ENCODE peak calls at places on chromosomes 4 and X, in four cellular contexts. P is K562, L is WTC11, B is GM12878. Q is an unnamed sample.

GRCh38 chrX:12580548-12580947 is 210.7 kb upstream of the PRPS2 start:
- DNase-seq in P (no peak), B (no peak), L (no peak), Q (peak; percentile 0)

GRCh38 chrX:136802515-136802914 is 21.8 kb upstream of the ARHGEF6 start:
- DNase-seq in L (no peak), B (no peak), P (no peak), Q (no peak)

GRCh38 chr4:111631157-111631999 is 513.9 kb upstream of the FAM241A start:
- DNase-seq in L (no peak), B (no peak), P (no peak), Q (no peak)

GRCh38 chrX:112512509-112512908 is 167.2 kb downstream of the LHFPL1 start:
- DNase-seq in P (no peak), L (peak; percentile 16), B (no peak), Q (no peak)

GRCh38 chr4:151356510-151356909 is 31.1 kb upstream of the SH3D19 start:
- DNase-seq in B (no peak), L (no peak), P (no peak), Q (no peak)

GRCh38 chr4:76028242-76028859 is 5.1 kb upstream of the CXCL10 start:
- DNase-seq in B (no peak), L (no peak), P (no peak), Q (no peak)

GRCh38 chr4:57064811-57065711 is 45.1 kb downstream of the IGFBP7 start:
- DNase-seq in B (no peak), P (no peak), L (no peak), Q (no peak)

GRCh38 chr4:151226004-151226932 is 50.7 kb upstream of the PRSS48 start:
- DNase-seq in B (no peak), L (no peak), P (no peak), Q (no peak)

GRCh38 chr4:52744588-52744987 is 6.6 kb downstream of the ERVMER34-1 start:
- DNase-seq in P (no peak), L (no peak), B (no peak), Q (no peak)

GRCh38 chrX:23035493-23035892 is 35.7 kb downstream of the DDX53 start:
- DNase-seq in P (no peak), B (no peak), L (peak; percentile 10), Q (no peak)

GRCh38 chrX:136200466-136200865 is 50.7 kb downstream of the MAP7D3 start:
- DNase-seq in L (no peak), B (no peak), P (peak; percentile 47), Q (no peak)

GRCh38 chr4:145488310-145488709 is 6.7 kb downstream of the SMAD1 start:
- DNase-seq in P (no peak), L (no peak), B (no peak), Q (no peak)

GRCh38 chrX:49838374-49838773 is 9.3 kb downstream of the PAGE4 start:
- DNase-seq in P (peak; percentile 9), L (peak; percentile 24), B (no peak), Q (peak; percentile 37)

GRCh38 chr4:106985830-106986229 is 50.3 kb downstream of the DKK2 start:
- DNase-seq in B (no peak), L (no peak), P (no peak), Q (no peak)

GRCh38 chr4:142365386-142365785 is 480.7 kb downstream of the INPP4B start:
- DNase-seq in L (no peak), P (no peak), B (no peak), Q (no peak)

GRCh38 chr4:115514675-115515074 is 401.3 kb upstream of the NDST4 start:
- DNase-seq in L (no peak), P (no peak), B (no peak), Q (no peak)

GRCh38 chr4:38055566-38055965 is 95.4 kb downstream of the PTTG2 start:
- DNase-seq in P (no peak), L (peak; percentile 30), B (no peak), Q (no peak)

GRCh38 chr4:165928601-165929000 is 55.6 kb downstream of the TLL1 start:
- DNase-seq in L (no peak), B (no peak), P (no peak), Q (no peak)

DNA sequence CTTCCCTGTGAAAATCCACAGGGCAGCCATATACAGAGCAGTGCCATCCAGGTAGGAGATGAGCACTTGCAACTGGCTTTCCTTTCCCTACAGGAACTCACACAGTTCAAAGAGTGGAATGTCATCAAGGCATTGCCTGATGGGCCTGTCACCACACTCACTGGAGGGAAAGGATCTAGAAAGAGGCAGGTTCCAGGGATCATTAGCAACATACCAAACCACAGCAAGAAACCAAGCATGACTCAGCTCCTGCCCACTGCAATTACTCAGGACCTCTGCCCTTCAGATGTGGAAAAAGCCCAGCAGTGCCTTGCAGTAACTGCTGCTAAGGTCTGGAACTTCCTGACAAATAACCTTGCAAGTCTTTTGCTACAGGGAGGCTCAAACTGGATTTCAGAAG is 101.2 kb downstream of the ZNF674 start:
- DNase-seq in P (no peak), B (no peak), L (no peak), Q (peak; percentile 40)
- TF ChIP-seq NR2C2 in P (no peak), B (no peak), L (no peak), Q (no peak)

GRCh38 chr4:99690472-99690871 is 32.8 kb upstream of the C4orf54 start:
- DNase-seq in L (no peak), B (no peak), P (no peak), Q (no peak)

GRCh38 chr4:99685234-99685633 is 27.6 kb upstream of the C4orf54 start:
- DNase-seq in L (no peak), P (no peak), B (no peak), Q (no peak)

GRCh38 chr4:99687120-99687519 is 29.5 kb upstream of the C4orf54 start:
- DNase-seq in B (no peak), P (no peak), L (no peak), Q (no peak)

GRCh38 chr4:99693164-99693563 is 35.5 kb upstream of the C4orf54 start:
- DNase-seq in P (no peak), L (no peak), B (no peak), Q (no peak)

GRCh38 chr4:99690990-99691389 is 33.4 kb upstream of the C4orf54 start:
- DNase-seq in P (no peak), L (no peak), B (no peak), Q (no peak)
- TF ChIP-seq MAX in P (no peak), L (no peak), B (no peak), Q (no peak)

DNA sequence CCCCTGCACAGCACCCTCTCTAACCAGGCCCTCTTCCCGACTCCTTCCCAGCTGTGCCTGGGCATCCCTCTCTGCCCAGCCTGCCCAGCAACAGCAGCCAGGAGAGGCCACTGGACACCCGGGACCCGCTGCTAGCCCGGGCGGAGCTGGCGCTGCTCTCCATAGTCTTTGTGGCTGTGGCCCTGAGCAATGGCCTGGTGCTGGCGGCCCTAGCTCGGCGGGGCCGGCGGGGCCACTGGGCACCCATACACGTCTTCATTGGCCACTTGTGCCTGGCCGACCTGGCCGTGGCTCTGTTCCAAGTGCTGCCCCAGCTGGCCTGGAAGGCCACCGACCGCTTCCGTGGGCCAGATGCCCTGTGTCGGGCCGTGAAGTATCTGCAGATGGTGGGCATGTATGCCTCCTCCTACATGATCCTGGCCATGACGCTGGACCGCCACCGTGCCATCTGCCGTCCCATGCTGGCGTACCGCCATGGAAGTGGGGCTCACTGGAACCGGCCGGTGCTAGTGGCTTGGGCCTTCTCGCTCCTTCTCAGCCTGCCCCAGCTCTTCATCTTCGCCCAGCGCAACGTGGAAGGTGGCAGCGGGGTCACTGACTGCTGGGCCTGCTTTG is 1.1 kb downstream of the AVPR2 start:
- DNase-seq in B (no peak), P (no peak), L (no peak), Q (no peak)
- TF ChIP-seq NR2C2 in B (no peak), P (no peak), L (no peak), Q (no peak)

GRCh38 chr4:101885574-101885973 is 95.0 kb downstream of the BANK1 start:
- DNase-seq in B (no peak), P (no peak), L (no peak), Q (peak; percentile 87)
- TF ChIP-seq MAX in B (no peak), P (no peak), L (no peak), Q (peak; percentile 51)

GRCh38 chrX:149867488-149867887 is 13.5 kb upstream of the MAGEA8 start:
- DNase-seq in B (no peak), L (no peak), P (no peak), Q (no peak)

GRCh38 chrX:149870840-149871239 is 10.1 kb upstream of the MAGEA8 start:
- DNase-seq in P (no peak), L (no peak), B (no peak), Q (no peak)

GRCh38 chrX:149877157-149877556 is 3.8 kb upstream of the MAGEA8 start:
- DNase-seq in P (no peak), L (no peak), B (no peak), Q (no peak)

GRCh38 chrX:149871433-149871832 is 9.6 kb upstream of the MAGEA8 start:
- DNase-seq in L (no peak), B (no peak), P (no peak), Q (no peak)

GRCh38 chrX:149871940-149872339 is 9.0 kb upstream of the MAGEA8 start:
- DNase-seq in B (peak; percentile 13), L (peak; percentile 62), P (peak; percentile 53), Q (peak; percentile 10)
- TF ChIP-seq NR2C2 in B (no peak), L (no peak), P (no peak), Q (no peak)

GRCh38 chrX:109049903-109050302 is 313.5 kb upstream of the IRS4 start:
- DNase-seq in P (no peak), L (peak; percentile 14), B (no peak), Q (no peak)

DNA sequence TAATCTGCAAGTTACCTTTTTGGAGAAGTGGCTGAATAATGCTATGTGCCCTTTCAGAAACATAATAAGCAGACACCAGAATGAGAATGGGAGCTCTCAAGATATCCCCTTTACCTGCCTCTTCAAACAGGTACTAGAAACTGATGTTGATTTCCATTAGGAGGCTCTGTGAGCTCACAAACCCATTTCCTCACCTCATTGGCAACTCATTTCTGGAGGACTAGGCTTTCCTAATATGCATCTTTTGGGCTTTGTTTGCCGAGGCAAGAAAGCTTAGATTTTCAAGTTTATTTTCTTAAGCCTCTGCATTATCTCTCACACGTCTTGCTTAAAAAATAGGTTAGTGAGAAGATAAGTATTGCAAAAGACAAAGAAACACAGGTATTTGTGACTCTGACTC is 313.1 kb upstream of the IRS4 start:
- DNase-seq in L (no peak), P (no peak), B (no peak), Q (no peak)
- TF ChIP-seq MAX in L (no peak), P (no peak), B (no peak), Q (no peak)

DNA sequence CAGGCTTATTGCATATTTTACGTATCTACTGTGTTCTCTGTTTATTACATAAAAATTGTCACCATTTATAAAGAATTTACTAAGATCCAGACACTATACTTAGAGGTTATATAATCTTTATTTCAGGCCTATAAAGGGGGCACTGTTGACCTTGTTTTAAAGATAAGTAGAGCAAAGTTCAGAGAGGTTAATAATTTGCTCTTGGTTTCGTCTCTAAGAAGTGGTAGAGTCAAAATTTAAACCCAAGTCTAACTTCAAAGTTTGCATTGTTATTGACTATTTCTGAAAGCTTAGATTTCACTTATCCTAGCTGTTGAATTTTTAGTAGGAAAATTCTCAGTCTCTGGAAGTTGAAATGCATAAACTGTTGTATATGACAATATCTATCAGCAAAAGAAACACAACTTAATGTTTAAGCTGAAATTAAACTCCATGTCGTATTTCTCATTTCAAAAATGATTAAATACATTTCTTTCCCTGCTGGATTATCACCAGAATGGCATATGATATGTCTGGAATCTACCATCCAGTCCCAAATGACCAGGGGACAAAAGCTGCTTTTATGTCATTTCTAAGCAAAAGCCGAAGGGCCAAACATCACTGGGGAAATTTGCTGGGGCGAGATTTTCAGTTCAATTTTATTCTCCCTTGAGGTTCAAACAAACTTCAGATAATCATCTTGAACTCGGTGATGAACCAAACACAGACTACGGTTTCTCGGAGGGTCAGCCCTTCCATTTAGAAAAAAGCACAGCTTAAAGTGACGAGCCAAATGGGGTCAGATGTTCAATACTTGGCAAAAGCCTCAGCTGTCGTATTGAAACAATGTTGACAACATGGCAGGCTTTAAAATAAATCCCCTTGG is 138.3 kb downstream of the SLC7A11 start:
- DNase-seq in L (no peak), B (no peak), P (no peak), Q (peak; percentile 62)
- TF ChIP-seq NR2C2 in L (no peak), B (no peak), P (no peak), Q (no peak)

Q was measured in HepG2.